ENCODE peak calls at places on chromosomes 16 and 17, in nine cellular contexts. K, N, A, C, W, D, R, Y and L are unnamed samples.

GRCh38 chr16:56814537-56815432 is 50.2 kb upstream of the SLC12A3 start:
- DNase-seq in K (no peak), N (no peak), A (no peak), C (no peak), W (no peak), D (no peak), R (no peak), Y (no peak), L (no peak)

GRCh38 chr17:34883106-34884000 is 77.9 kb downstream of the CCT6B start:
- DNase-seq in K (no peak), N (no peak), A (no peak), C (no peak), W (no peak), D (no peak), R (no peak), Y (no peak), L (no peak)

GRCh38 chr17:2965621-2966275 is 97.7 kb downstream of the OR1D5 start:
- DNase-seq in K (no peak), N (no peak), A (peak), C (no peak), W (peak), D (no peak), R (no peak), Y (peak), L (peak)

GRCh38 chr16:11956558-11956957 is 8.5 kb upstream of the TNFRSF17 start:
- DNase-seq in K (no peak), N (no peak), A (no peak), C (no peak), W (no peak), D (no peak), R (no peak), Y (no peak), L (no peak)

GRCh38 chr16:3513892-3514600 is 13.2 kb downstream of the CLUAP1 start:
- DNase-seq in K (no peak), N (no peak), A (no peak), C (no peak), W (no peak), D (no peak), R (no peak), Y (no peak), L (no peak)

GRCh38 chr17:51257150-51258081 is 2.4 kb downstream of the MBTD1 start:
- DNase-seq in K (no peak), N (no peak), A (no peak), C (no peak), W (no peak), D (no peak), R (no peak), Y (peak), L (no peak)

GRCh38 chr16:69595127-69596036 is 29.6 kb downstream of the NFAT5 start:
- DNase-seq in K (no peak), N (no peak), A (peak), C (no peak), W (peak), D (no peak), R (no peak), Y (peak), L (no peak)

GRCh38 chr17:81396722-81397313 is 1.6 kb downstream of the BAHCC1 start:
- DNase-seq in K (no peak), N (no peak), A (no peak), C (no peak), W (no peak), D (no peak), R (peak), Y (peak), L (peak)

GRCh38 chr17:15502315-15503112 is 35.1 kb upstream of the CDRT4 start:
- DNase-seq in K (peak), N (peak), A (peak), C (peak), W (peak), D (peak), R (peak), Y (peak), L (peak)

GRCh38 chr17:6374761-6375312 is 60.1 kb downstream of the AIPL1 start:
- DNase-seq in K (no peak), N (no peak), A (peak), C (peak), W (peak), D (no peak), R (no peak), Y (peak), L (no peak)

GRCh38 chr16:87391324-87391949 is 699 bp upstream of the MAP1LC3B start:
- DNase-seq in K (no peak), N (no peak), A (peak), C (no peak), W (no peak), D (peak), R (peak), Y (peak), L (peak)

GRCh38 chr17:38416840-38417209 is 11.4 kb upstream of the ARHGAP23 start:
- DNase-seq in K (no peak), N (no peak), A (no peak), C (no peak), W (no peak), D (no peak), R (no peak), Y (no peak), L (no peak)

GRCh38 chr17:57866723-57867122 is 16.9 kb upstream of the MRPS23 start:
- DNase-seq in K (no peak), N (no peak), A (no peak), C (no peak), W (no peak), D (no peak), R (no peak), Y (no peak), L (no peak)

GRCh38 chr17:74734256-74734655 is 2.8 kb upstream of the RAB37 start:
- DNase-seq in K (no peak), N (no peak), A (no peak), C (no peak), W (no peak), D (no peak), R (no peak), Y (no peak), L (no peak)

GRCh38 chr16:50520451-50521245 is 27.5 kb upstream of the NKD1 start:
- DNase-seq in K (no peak), N (no peak), A (no peak), C (no peak), W (no peak), D (no peak), R (no peak), Y (no peak), L (no peak)

GRCh38 chr16:1807626-1808025 is 14.1 kb upstream of the IGFALS start:
- DNase-seq in K (no peak), N (no peak), A (no peak), C (no peak), W (no peak), D (no peak), R (no peak), Y (no peak), L (no peak)

GRCh38 chr17:82882715-82883446 is 43.1 kb upstream of the ZNF750 start:
- DNase-seq in K (no peak), N (no peak), A (no peak), C (no peak), W (no peak), D (no peak), R (no peak), Y (no peak), L (no peak)

GRCh38 chr16:86914850-86915717 is 336.7 kb downstream of the FOXL1 start:
- DNase-seq in K (no peak), N (no peak), A (no peak), C (no peak), W (no peak), D (no peak), R (no peak), Y (no peak), L (no peak)

GRCh38 chr17:38703742-38704644 is 1.1 kb upstream of the MLLT6 start:
- DNase-seq in K (peak), N (no peak), A (no peak), C (peak), W (peak), D (peak), R (peak), Y (peak), L (peak)

GRCh38 chr17:74768069-74768762 is 7.9 kb downstream of the NAT9 start:
- DNase-seq in K (no peak), N (no peak), A (peak), C (no peak), W (no peak), D (peak), R (peak), Y (peak), L (no peak)

GRCh38 chr16:84603115-84603816 is 14.6 kb downstream of the COTL1 start:
- DNase-seq in K (no peak), N (peak), A (peak), C (no peak), W (peak), D (peak), R (peak), Y (peak), L (peak)

GRCh38 chr17:31582151-31582907 is 190.9 kb downstream of the RAB11FIP4 start:
- DNase-seq in K (no peak), N (no peak), A (no peak), C (peak), W (no peak), D (peak), R (peak), Y (no peak), L (peak)

GRCh38 chr17:79887451-79887991 is 48.3 kb upstream of the CBX4 start:
- DNase-seq in K (no peak), N (no peak), A (no peak), C (no peak), W (no peak), D (no peak), R (no peak), Y (no peak), L (no peak)

GRCh38 chr17:28485049-28485448 is 11.6 kb downstream of the SLC13A2 start:
- DNase-seq in K (no peak), N (no peak), A (no peak), C (no peak), W (no peak), D (no peak), R (no peak), Y (no peak), L (no peak)

GRCh38 chr16:10493276-10493675 is 87.1 kb downstream of the EMP2 start:
- DNase-seq in K (no peak), N (no peak), A (no peak), C (no peak), W (no peak), D (no peak), R (no peak), Y (peak), L (no peak)

GRCh38 chr17:50206604-50207293 is 5.3 kb upstream of the COL1A1 start:
- DNase-seq in K (no peak), N (no peak), A (no peak), C (no peak), W (no peak), D (peak), R (peak), Y (peak), L (peak)

GRCh38 chr16:84486551-84487235 is 17.8 kb downstream of the MEAK7 start:
- DNase-seq in K (no peak), N (no peak), A (no peak), C (no peak), W (no peak), D (no peak), R (no peak), Y (no peak), L (no peak)

GRCh38 chr16:83143788-83144187 is 517.0 kb downstream of the CDH13 start:
- DNase-seq in K (no peak), N (peak), A (no peak), C (no peak), W (no peak), D (no peak), R (no peak), Y (peak), L (no peak)

GRCh38 chr17:46061435-46061834 is 62.4 kb downstream of the STH start:
- DNase-seq in K (no peak), N (no peak), A (no peak), C (no peak), W (no peak), D (no peak), R (no peak), Y (peak), L (no peak)

GRCh38 chr17:31918701-31919128 is 17.2 kb upstream of the UTP6 start:
- DNase-seq in K (no peak), N (no peak), A (no peak), C (no peak), W (no peak), D (no peak), R (no peak), Y (no peak), L (no peak)

GRCh38 chr17:29807520-29808361 is 122.3 kb downstream of the SSH2 start:
- DNase-seq in K (peak), N (peak), A (peak), C (peak), W (peak), D (peak), R (peak), Y (peak), L (peak)

GRCh38 chr17:43183921-43184320 is 12.9 kb downstream of the NBR1 start:
- DNase-seq in K (no peak), N (no peak), A (no peak), C (no peak), W (no peak), D (no peak), R (no peak), Y (no peak), L (no peak)

GRCh38 chr17:2395258-2396170 is 5.3 kb downstream of the MNT start:
- DNase-seq in K (no peak), N (no peak), A (peak), C (no peak), W (no peak), D (no peak), R (no peak), Y (peak), L (peak)

GRCh38 chr16:70705056-70705455 is 19.2 kb upstream of the MTSS2 start:
- DNase-seq in K (no peak), N (no peak), A (peak), C (no peak), W (no peak), D (no peak), R (no peak), Y (peak), L (no peak)

GRCh38 chr17:58310511-58311428 is 17.8 kb downstream of the TSPOAP1 start:
- DNase-seq in K (no peak), N (no peak), A (no peak), C (no peak), W (no peak), D (no peak), R (no peak), Y (no peak), L (no peak)

GRCh38 chr16:88634994-88635670 is 3.2 kb upstream of the IL17C start:
- DNase-seq in K (no peak), N (no peak), A (no peak), C (no peak), W (no peak), D (no peak), R (no peak), Y (no peak), L (no peak)

GRCh38 chr16:88634141-88634993 is 4.0 kb upstream of the IL17C start:
- DNase-seq in K (no peak), N (no peak), A (peak), C (peak), W (peak), D (peak), R (peak), Y (peak), L (no peak)

GRCh38 chr16:88632587-88632930 is 5.8 kb upstream of the IL17C start:
- DNase-seq in K (no peak), N (no peak), A (no peak), C (no peak), W (no peak), D (no peak), R (no peak), Y (no peak), L (no peak)

GRCh38 chr16:88631920-88632586 is 6.3 kb upstream of the IL17C start:
- DNase-seq in K (no peak), N (no peak), A (no peak), C (no peak), W (no peak), D (no peak), R (no peak), Y (no peak), L (peak)

DNA sequence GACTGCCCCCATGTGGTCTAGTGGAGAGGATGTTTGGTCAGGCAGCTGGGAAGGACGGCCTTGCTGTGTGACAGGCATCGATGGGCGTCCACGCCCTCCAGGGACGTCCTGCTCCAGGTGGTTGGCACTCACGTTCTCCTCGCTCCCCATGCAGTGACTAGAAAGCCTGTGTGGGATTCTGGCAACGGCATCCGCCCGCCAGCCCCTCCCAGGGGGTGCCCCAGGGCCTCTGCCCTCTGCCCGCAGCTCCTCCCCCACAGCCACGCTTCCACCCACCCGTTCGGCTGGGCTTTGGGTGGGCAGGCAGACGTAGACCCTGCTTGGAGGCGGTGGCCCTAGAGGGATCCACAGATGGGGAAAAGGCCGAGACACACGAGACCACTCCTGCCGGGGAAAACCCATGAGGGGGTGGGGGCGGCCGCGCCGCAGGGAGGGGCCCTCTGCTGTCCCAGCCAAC is 4.7 kb upstream of the IL17C start:
- DNase-seq in K (no peak), N (no peak), A (no peak), C (peak), W (no peak), D (no peak), R (no peak), Y (peak), L (peak)
- TF ChIP-seq CTCF in K (no peak), N (peak), A (no peak), C (peak), W (no peak), D (no peak), R (peak), Y (peak), L (peak)

GRCh38 chr17:71283486-71283885 is 837.3 kb upstream of the SOX9 start:
- DNase-seq in K (no peak), N (no peak), A (no peak), C (no peak), W (no peak), D (no peak), R (no peak), Y (no peak), L (no peak)

GRCh38 chr17:71287246-71287828 is 833.5 kb upstream of the SOX9 start:
- DNase-seq in K (no peak), N (no peak), A (no peak), C (no peak), W (no peak), D (no peak), R (no peak), Y (no peak), L (no peak)

GRCh38 chr17:71284032-71284755 is 836.6 kb upstream of the SOX9 start:
- DNase-seq in K (no peak), N (no peak), A (no peak), C (no peak), W (no peak), D (no peak), R (no peak), Y (no peak), L (no peak)

DNA sequence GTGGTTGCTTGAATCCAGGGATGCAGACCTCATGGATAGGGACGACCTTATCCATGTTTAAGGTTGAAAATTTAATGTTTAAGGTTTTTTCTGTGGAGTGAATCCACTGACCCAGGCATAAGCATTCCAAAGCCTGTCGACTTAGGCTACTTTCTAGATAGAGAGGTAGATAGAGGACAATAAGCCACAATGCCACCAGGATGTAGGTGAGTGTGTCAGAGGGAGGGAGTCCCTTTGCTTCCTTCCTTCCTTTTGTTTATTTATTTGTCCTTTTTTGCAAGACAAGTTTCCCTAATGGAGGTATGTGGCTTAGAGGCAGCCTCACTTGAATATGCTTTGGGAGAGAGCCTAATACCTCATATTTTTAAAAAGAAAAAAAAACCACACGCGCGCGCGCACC is 834.2 kb upstream of the SOX9 start:
- DNase-seq in K (no peak), N (no peak), A (no peak), C (no peak), W (no peak), D (no peak), R (no peak), Y (no peak), L (no peak)
- TF ChIP-seq CTCF in K (no peak), N (no peak), A (no peak), C (no peak), W (no peak), D (no peak), R (no peak), Y (no peak), L (no peak)

GRCh38 chr16:5619314-5619713 is 521.7 kb upstream of the EEF2KMT start:
- DNase-seq in K (no peak), N (no peak), A (no peak), C (no peak), W (no peak), D (no peak), R (no peak), Y (no peak), L (peak)

GRCh38 chr16:5616841-5617240 is 519.2 kb upstream of the EEF2KMT start:
- DNase-seq in K (no peak), N (no peak), A (no peak), C (no peak), W (no peak), D (no peak), R (no peak), Y (no peak), L (peak)

GRCh38 chr16:5621826-5622225 is 524.2 kb upstream of the EEF2KMT start:
- DNase-seq in K (no peak), N (no peak), A (no peak), C (no peak), W (no peak), D (no peak), R (no peak), Y (no peak), L (peak)

GRCh38 chr16:5615868-5616642 is 518.5 kb upstream of the EEF2KMT start:
- DNase-seq in K (peak), N (no peak), A (no peak), C (peak), W (no peak), D (peak), R (peak), Y (peak), L (peak)
- TF ChIP-seq CTCF in K (peak), N (no peak), A (peak), C (peak), W (peak), D (peak), R (peak), Y (peak), L (peak)

GRCh38 chr17:20009052-20009301 is 182 bp upstream of the SPECC1 start:
- DNase-seq in K (no peak), N (no peak), A (peak), C (no peak), W (no peak), D (no peak), R (no peak), Y (no peak), L (no peak)
- TF ChIP-seq CTCF in K (no peak), N (no peak), A (peak), C (no peak), W (no peak), D (no peak), R (no peak), Y (no peak), L (no peak)

DNA sequence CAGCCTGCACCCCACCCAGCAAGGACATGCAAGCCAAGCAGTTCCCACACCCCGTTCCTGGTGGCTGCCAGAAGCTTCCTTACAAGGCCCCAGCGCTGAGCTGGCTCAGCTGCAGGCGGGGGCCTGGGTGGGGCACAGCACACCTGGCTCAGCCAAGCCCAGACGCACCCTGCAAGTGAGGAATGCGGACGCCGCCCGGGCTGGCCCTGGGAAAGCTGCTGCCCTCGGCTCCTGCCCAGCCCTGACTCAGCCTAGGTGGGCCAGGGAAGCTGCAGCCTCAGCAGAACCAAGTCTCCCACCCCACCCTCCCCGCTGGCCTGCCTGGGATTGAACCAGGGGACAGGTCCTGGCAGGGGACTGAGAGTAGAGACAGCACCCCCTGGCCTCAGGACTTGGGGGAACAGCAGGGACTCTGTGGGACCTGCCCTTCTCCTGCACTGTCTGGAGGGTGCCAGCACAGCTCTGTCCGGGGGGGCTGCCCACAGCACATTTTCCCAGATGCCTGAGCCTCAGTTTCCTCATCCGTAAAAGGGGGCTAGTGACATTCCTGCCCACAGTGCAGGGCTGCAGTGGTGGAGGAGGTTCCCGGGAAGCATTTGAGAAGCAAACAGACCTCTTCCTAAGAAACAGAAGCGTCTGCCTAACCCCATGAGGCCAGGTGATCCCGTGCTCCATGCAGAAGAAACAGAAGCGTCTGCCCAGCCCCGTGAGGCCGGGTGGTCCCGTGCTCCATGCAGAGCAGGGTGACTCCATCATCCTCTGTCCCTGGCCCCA is 29.9 kb upstream of the KRT17 start:
- DNase-seq in K (no peak), N (no peak), A (no peak), C (no peak), W (peak), D (no peak), R (no peak), Y (no peak), L (no peak)
- TF ChIP-seq CTCF in K (no peak), N (no peak), A (no peak), C (no peak), W (no peak), D (no peak), R (no peak), Y (no peak), L (no peak)